ENCODE peak calls at places on chromosome 11, in ten cellular contexts. J is A549, P is right lobe of liver, X is dorsolateral prefrontal cortex, H is GM12864, S is stomach, F is adrenal gland, Q is lower leg skin, Z is PC-3, K is right atrium auricular region. L is an unnamed sample.

GRCh38 chr11:15941206-15941770 is 415.1 kb downstream of the SOX6 start:
- DNase-seq in J (no peak), P (peak), X (no peak), H (no peak), S (no peak), F (peak), Q (peak), Z (no peak), K (no peak), L (peak)

GRCh38 chr11:20964985-20965384 is 295.6 kb downstream of the NELL1 start:
- DNase-seq in J (no peak), P (no peak), X (no peak), H (no peak), S (no peak), F (no peak), Q (no peak), Z (no peak), K (no peak), L (no peak)

GRCh38 chr11:8839306-8839956 is 71.6 kb upstream of the AKIP1 start:
- DNase-seq in J (no peak), P (no peak), X (no peak), H (no peak), S (no peak), F (no peak), Q (no peak), Z (no peak), K (no peak), L (no peak)

GRCh38 chr11:62707277-62707771 is at the start of the genes BSCL2 and GNG3:
- DNase-seq in J (no peak), P (no peak), X (peak), H (no peak), S (no peak), F (no peak), Q (no peak), Z (no peak), K (no peak), L (no peak)

GRCh38 chr11:40759341-40759740 is 700.1 kb downstream of the LRRC4C start:
- DNase-seq in J (no peak), P (no peak), X (no peak), H (no peak), S (no peak), F (no peak), Q (no peak), Z (no peak), K (no peak), L (no peak)

GRCh38 chr11:43975631-43976030 is 33.2 kb downstream of the C11orf96 start:
- DNase-seq in J (no peak), P (no peak), X (no peak), H (no peak), S (no peak), F (no peak), Q (no peak), Z (peak), K (no peak), L (no peak)

GRCh38 chr11:68546555-68546954 is 86.0 kb downstream of the PPP6R3 start:
- DNase-seq in J (peak), P (peak), X (no peak), H (no peak), S (no peak), F (peak), Q (no peak), Z (peak), K (no peak), L (no peak)

GRCh38 chr11:131688056-131688693 is 317.8 kb downstream of the NTM start:
- DNase-seq in J (peak), P (peak), X (peak), H (no peak), S (peak), F (peak), Q (peak), Z (peak), K (peak), L (peak)

GRCh38 chr11:12762283-12762682 is 88.1 kb downstream of the TEAD1 start:
- DNase-seq in J (no peak), P (no peak), X (no peak), H (no peak), S (no peak), F (no peak), Q (no peak), Z (no peak), K (no peak), L (no peak)

GRCh38 chr11:19614370-19614936 is 98.2 kb upstream of the NAV2 start:
- DNase-seq in J (no peak), P (no peak), X (no peak), H (no peak), S (no peak), F (no peak), Q (peak), Z (no peak), K (no peak), L (no peak)

GRCh38 chr11:94746721-94747120 is 21.4 kb upstream of the AMOTL1 start:
- DNase-seq in J (peak), P (no peak), X (no peak), H (no peak), S (no peak), F (no peak), Q (no peak), Z (peak), K (no peak), L (no peak)

GRCh38 chr11:77038029-77038824 is 4.0 kb downstream of the B3GNT6 start:
- DNase-seq in J (no peak), P (no peak), X (no peak), H (no peak), S (no peak), F (no peak), Q (no peak), Z (peak), K (no peak), L (no peak)

GRCh38 chr11:57473208-57473930 is 13.0 kb downstream of the RTN4RL2 start:
- DNase-seq in J (no peak), P (no peak), X (no peak), H (no peak), S (no peak), F (no peak), Q (no peak), Z (no peak), K (no peak), L (no peak)
- H3K4me3 ChIP-seq in J (no peak), P (no peak), X (no peak), H (no peak), S (no peak), F (no peak), Q (no peak), Z (no peak), K (no peak), L (no peak)

GRCh38 chr11:67023957-67024353 is 1.0 kb downstream of the SYT12 start:
- DNase-seq in J (no peak), P (no peak), X (no peak), H (no peak), S (no peak), F (no peak), Q (no peak), Z (no peak), K (no peak), L (no peak)

GRCh38 chr11:67022961-67023956 is at the start of gene SYT12:
- DNase-seq in J (peak), P (peak), X (no peak), H (no peak), S (no peak), F (peak), Q (no peak), Z (peak), K (no peak), L (no peak)

GRCh38 chr11:67020949-67021348 is 2.0 kb upstream of the SYT12 start:
- DNase-seq in J (no peak), P (no peak), X (no peak), H (no peak), S (no peak), F (no peak), Q (no peak), Z (no peak), K (no peak), L (no peak)

GRCh38 chr11:67024410-67024809 is 1.5 kb downstream of the SYT12 start:
- DNase-seq in J (no peak), P (no peak), X (no peak), H (no peak), S (no peak), F (no peak), Q (no peak), Z (peak), K (no peak), L (no peak)

DNA sequence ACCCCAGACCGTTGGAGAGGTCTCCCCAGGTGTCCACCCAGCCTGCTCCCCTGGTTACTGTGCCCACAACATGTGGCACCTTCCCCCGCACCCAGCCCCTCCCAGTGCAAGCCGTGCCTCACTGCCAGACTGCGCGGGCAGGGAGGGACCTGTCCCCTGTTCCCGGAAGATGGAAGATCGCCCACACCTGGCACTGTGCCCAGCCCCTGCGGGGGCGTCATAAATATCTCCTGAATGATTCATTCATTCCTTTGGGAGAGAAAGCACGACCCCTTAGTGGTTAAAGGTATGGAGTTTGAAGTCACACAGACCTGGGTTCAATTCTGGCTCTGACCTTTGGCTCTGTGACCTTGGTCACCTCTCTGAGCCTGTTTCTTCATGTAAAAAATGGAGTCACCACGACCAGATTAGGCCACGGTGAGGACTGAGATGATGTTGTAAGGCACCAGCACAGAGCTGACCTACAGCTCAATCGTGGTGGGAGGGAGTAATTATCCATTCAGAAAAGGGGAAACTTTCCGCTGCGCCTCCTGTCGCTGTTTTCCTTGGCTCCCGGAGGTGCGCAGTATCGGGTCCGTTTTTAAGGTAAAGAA is 497 bp upstream of the SYT12 start:
- DNase-seq in J (no peak), P (peak), X (peak), H (no peak), S (peak), F (peak), Q (peak), Z (peak), K (no peak), L (no peak)
- H3K4me3 ChIP-seq in J (peak), P (peak), X (peak), H (no peak), S (peak), F (peak), Q (no peak), Z (peak), K (peak), L (peak)

GRCh38 chr11:31870609-31871309 is 59.6 kb upstream of the PAX6 start:
- DNase-seq in J (peak), P (peak), X (peak), H (no peak), S (peak), F (peak), Q (peak), Z (peak), K (no peak), L (no peak)

GRCh38 chr11:31873115-31873514 is 62.0 kb upstream of the PAX6 start:
- DNase-seq in J (no peak), P (no peak), X (no peak), H (no peak), S (no peak), F (no peak), Q (no peak), Z (no peak), K (no peak), L (no peak)

GRCh38 chr11:31872074-31872440 is 60.9 kb upstream of the PAX6 start:
- DNase-seq in J (no peak), P (no peak), X (no peak), H (no peak), S (no peak), F (no peak), Q (no peak), Z (peak), K (no peak), L (no peak)

GRCh38 chr11:31874631-31875191 is 63.6 kb upstream of the PAX6 start:
- DNase-seq in J (no peak), P (no peak), X (no peak), H (no peak), S (no peak), F (no peak), Q (no peak), Z (no peak), K (no peak), L (no peak)

GRCh38 chr11:31871310-31872073 is 60.4 kb upstream of the PAX6 start:
- DNase-seq in J (no peak), P (no peak), X (no peak), H (no peak), S (no peak), F (no peak), Q (no peak), Z (no peak), K (no peak), L (no peak)
- H3K4me3 ChIP-seq in J (no peak), P (no peak), X (no peak), H (no peak), S (no peak), F (no peak), Q (no peak), Z (no peak), K (no peak), L (no peak)

GRCh38 chr11:33376331-33377099 is 119.3 kb downstream of the HIPK3 start:
- DNase-seq in J (no peak), P (no peak), X (no peak), H (no peak), S (no peak), F (no peak), Q (no peak), Z (no peak), K (no peak), L (no peak)

GRCh38 chr11:33377100-33377851 is 120.1 kb downstream of the HIPK3 start:
- DNase-seq in J (no peak), P (no peak), X (no peak), H (no peak), S (no peak), F (no peak), Q (no peak), Z (no peak), K (no peak), L (no peak)

GRCh38 chr11:33373636-33374035 is 116.5 kb downstream of the HIPK3 start:
- DNase-seq in J (no peak), P (no peak), X (no peak), H (no peak), S (no peak), F (no peak), Q (no peak), Z (peak), K (no peak), L (no peak)

GRCh38 chr11:33375688-33376311 is 118.6 kb downstream of the HIPK3 start:
- DNase-seq in J (peak), P (no peak), X (no peak), H (no peak), S (no peak), F (no peak), Q (no peak), Z (peak), K (no peak), L (no peak)

GRCh38 chr11:33375236-33375635 is 118.1 kb downstream of the HIPK3 start:
- DNase-seq in J (no peak), P (no peak), X (no peak), H (no peak), S (no peak), F (no peak), Q (no peak), Z (no peak), K (no peak), L (no peak)
- H3K4me3 ChIP-seq in J (peak), P (peak), X (peak), H (no peak), S (peak), F (no peak), Q (no peak), Z (peak), K (no peak), L (peak)

DNA sequence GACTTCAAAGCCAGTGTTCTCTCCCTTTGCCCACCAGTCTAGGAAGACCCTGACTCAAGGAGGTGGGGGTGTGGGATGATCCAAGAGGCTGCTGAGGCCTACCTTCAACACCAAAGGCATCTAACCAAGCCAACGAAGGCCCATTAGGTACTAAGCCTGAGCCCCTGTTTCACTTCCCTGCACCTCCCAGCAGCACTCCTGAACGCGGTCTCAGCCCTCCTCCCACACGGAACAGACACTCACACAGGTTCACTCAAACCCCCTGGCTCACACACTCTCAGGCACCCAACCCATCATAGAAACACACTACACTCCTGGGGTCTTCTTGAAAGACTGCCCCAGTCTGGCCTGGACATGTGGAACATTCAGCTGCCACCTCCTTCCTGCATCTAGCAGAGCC is 40.7 kb downstream of the SLC22A12 start:
- DNase-seq in J (no peak), P (no peak), X (no peak), H (no peak), S (no peak), F (no peak), Q (no peak), Z (no peak), K (no peak), L (no peak)
- H3K4me3 ChIP-seq in J (no peak), P (no peak), X (no peak), H (no peak), S (no peak), F (no peak), Q (no peak), Z (no peak), K (no peak), L (no peak)

DNA sequence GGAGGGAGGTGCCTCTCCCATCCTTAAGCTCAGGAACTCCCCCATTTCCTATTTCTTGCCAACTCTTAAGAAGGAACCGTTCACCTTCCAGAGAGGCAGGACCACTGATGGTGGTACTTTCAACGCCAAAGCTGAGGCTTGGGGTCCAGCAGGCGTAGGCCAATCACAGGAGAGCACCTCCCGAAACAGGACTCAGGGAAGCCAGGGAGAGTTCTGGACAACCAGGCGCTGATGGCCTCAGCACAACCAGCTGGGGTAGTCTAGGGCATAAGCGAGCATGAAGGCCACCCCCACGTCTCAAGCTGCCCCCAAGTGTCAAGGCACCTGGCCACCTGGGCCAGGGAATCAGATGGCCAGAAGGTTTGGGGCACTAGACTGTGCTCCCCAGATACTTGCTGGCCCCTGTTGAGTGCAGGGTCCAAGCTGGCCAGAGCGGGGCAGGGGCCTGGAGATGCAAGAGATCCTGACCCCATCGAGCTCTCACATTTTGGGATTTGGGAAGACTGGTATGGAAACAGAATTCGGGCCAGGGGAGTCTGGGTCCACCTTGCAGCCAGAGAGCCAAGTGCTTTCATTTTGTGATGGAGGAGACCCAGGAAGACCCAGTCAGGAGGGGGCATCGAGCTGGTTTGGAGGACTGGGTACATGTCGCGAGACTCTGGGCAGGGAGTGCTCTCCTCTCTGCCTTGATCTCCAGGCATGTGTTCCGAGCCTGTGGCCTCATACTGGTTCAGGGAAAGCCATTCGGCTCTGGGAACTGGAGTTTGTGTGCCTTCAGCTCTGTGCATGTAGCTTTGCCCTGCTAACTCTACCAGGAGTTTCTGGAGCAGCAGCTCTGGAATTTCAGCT is 926 bp downstream of the CD6 start:
- DNase-seq in J (no peak), P (no peak), X (no peak), H (no peak), S (no peak), F (no peak), Q (no peak), Z (no peak), K (no peak), L (no peak)
- H3K4me3 ChIP-seq in J (no peak), P (no peak), X (no peak), H (no peak), S (peak), F (no peak), Q (no peak), Z (no peak), K (no peak), L (no peak)